ENCODE peak calls at places on chromosomes 6 and 20, in seven cellular contexts. Q is RKO, R is A549, H is cardiac septum, X is left ventricle myocardium inferior, G is left lung, T is posterior vena cava. B is an unnamed sample.

GRCh38 chr20:40160151-40160550 is 528.9 kb downstream of the MAFB start:
- DNase-seq in Q (peak; percentile 80), R (peak; percentile 10), H (no peak), X (peak; percentile 26), G (peak; percentile 37), T (no peak), B (no peak)

GRCh38 chr6:134689676-134690447 is 260.0 kb downstream of the ALDH8A1 start:
- DNase-seq in Q (no peak), R (no peak), H (peak; percentile 80), X (peak; percentile 61), G (no peak), T (no peak), B (no peak)

GRCh38 chr6:72505446-72505845 is 116.4 kb upstream of the KCNQ5 start:
- DNase-seq in Q (no peak), R (no peak), H (no peak), X (no peak), G (no peak), T (no peak), B (no peak)

GRCh38 chr6:125275779-125276178 is 26.0 kb downstream of the HDDC2 start:
- DNase-seq in Q (no peak), R (no peak), H (no peak), X (no peak), G (no peak), T (no peak), B (no peak)

GRCh38 chr20:51392625-51393186 is 149.8 kb downstream of the NFATC2 start:
- DNase-seq in Q (no peak), R (no peak), H (no peak), X (no peak), G (peak; percentile 1), T (peak; percentile 12), B (no peak)

GRCh38 chr20:45826381-45827019 is 612 bp downstream of the TNNC2 start:
- DNase-seq in Q (no peak), R (no peak), H (no peak), X (no peak), G (peak; percentile 46), T (peak; percentile 87), B (no peak)

GRCh38 chr6:90135672-90136071 is 161.0 kb downstream of the BACH2 start:
- DNase-seq in Q (peak; percentile 7), R (no peak), H (no peak), X (no peak), G (no peak), T (no peak), B (no peak)

GRCh38 chr20:63664861-63665594 is 6.9 kb downstream of the RTEL1 start:
- DNase-seq in Q (no peak), R (no peak), H (no peak), X (no peak), G (no peak), T (no peak), B (no peak)

GRCh38 chr6:19638931-19639330 is 198.2 kb upstream of the ID4 start:
- DNase-seq in Q (no peak), R (no peak), H (no peak), X (no peak), G (no peak), T (no peak), B (no peak)

GRCh38 chr20:38084425-38084951 is 50.9 kb downstream of the RPRD1B start:
- DNase-seq in Q (no peak), R (no peak), H (no peak), X (no peak), G (no peak), T (no peak), B (no peak)

GRCh38 chr6:42313941-42314570 is 96.4 kb upstream of the MRPS10 start:
- DNase-seq in Q (no peak), R (no peak), H (no peak), X (no peak), G (no peak), T (no peak), B (no peak)

GRCh38 chr6:23111984-23112383 is 542.6 kb downstream of the HDGFL1 start:
- DNase-seq in Q (no peak), R (no peak), H (no peak), X (no peak), G (no peak), T (no peak), B (no peak)

GRCh38 chr20:56986931-56987720 is 279.3 kb downstream of the BMP7 start:
- DNase-seq in Q (no peak), R (no peak), H (no peak), X (no peak), G (no peak), T (no peak), B (no peak)